ENCODE peak calls at places on chromosomes 13 and 19, in five cellular contexts. C is sciatic nerve, L is HEK293T, Z is SK-N-SH, M is thyroid gland. B is an unnamed sample.

GRCh38 chr19:11921852-11922495 is 2.9 kb upstream of the ZNF700 start:
- DNase-seq in C (no peak), L (no peak), Z (no peak), M (no peak), B (no peak)

GRCh38 chr19:55319786-55320185 is 5.4 kb downstream of the TMEM150B start:
- DNase-seq in C (no peak), L (peak), Z (peak), M (peak), B (no peak)

GRCh38 chr13:76641056-76641455 is 245.1 kb downstream of the KCTD12 start:
- DNase-seq in C (no peak), L (no peak), Z (peak), M (no peak), B (no peak)

GRCh38 chr19:14091086-14091884 is 734 bp upstream of the SAMD1 start:
- DNase-seq in C (peak), L (peak), Z (peak), M (peak), B (no peak)

GRCh38 chr19:53898166-53898565 is 10.9 kb upstream of the CACNG7 start:
- DNase-seq in C (no peak), L (no peak), Z (no peak), M (no peak), B (no peak)

GRCh38 chr13:51619614-51620013 is 35.4 kb downstream of the WDFY2 start:
- DNase-seq in C (no peak), L (no peak), Z (no peak), M (no peak), B (no peak)

GRCh38 chr13:64078480-64078936 is 2662.9 kb upstream of the PCDH20 start:
- DNase-seq in C (no peak), L (no peak), Z (peak), M (no peak), B (no peak)

GRCh38 chr19:35399231-35399630 is 28.4 kb downstream of the GPR42 start:
- DNase-seq in C (no peak), L (no peak), Z (no peak), M (no peak), B (no peak)

GRCh38 chr19:50311723-50312635 is 17.2 kb downstream of the KCNC3 start:
- DNase-seq in C (no peak), L (peak), Z (peak), M (peak), B (no peak)

GRCh38 chr13:79056706-79057105 is 349.3 kb downstream of the RBM26 start:
- DNase-seq in C (no peak), L (no peak), Z (no peak), M (no peak), B (no peak)

GRCh38 chr19:47229674-47230121 is 1.3 kb downstream of the BBC3 start:
- DNase-seq in C (no peak), L (no peak), Z (peak), M (peak), B (no peak)